ENCODE peak calls at places on chromosomes 5 and 9, in eight cellular contexts. One of them, this sample, is unnamed. For H3K9me3, the result is how much of the 10 kb centered on the place peaks cover.

GRCh38 chr9:133170716-133171115 is 7.0 kb upstream of the GBGT1 start:
- DNase-seq in neuronal stem cell: no peak
- DNase-seq in ovary: no peak
- DNase-seq in HCT116: no peak
- DNase-seq in H9: no peak
- DNase-seq in OCI-LY7: no peak
- DNase-seq in SJSA1: no peak
- DNase-seq in CD4-positive, alpha-beta T cell: no peak
- DNase-seq in this sample: no peak

GRCh38 chr5:150069619-150070276 is 16.6 kb downstream of the CSF1R start:
- DNase-seq in neuronal stem cell: no peak
- DNase-seq in ovary: no peak
- DNase-seq in CD4-positive, alpha-beta T cell: no peak
- DNase-seq in H9: no peak
- DNase-seq in SJSA1: no peak
- DNase-seq in OCI-LY7: no peak
- DNase-seq in HCT116: no peak
- DNase-seq in this sample: peak

GRCh38 chr5:52783226-52783959 is 4.3 kb upstream of the ITGA1 start:
- DNase-seq in SJSA1: peak
- DNase-seq in HCT116: no peak
- DNase-seq in neuronal stem cell: no peak
- DNase-seq in ovary: no peak
- DNase-seq in OCI-LY7: no peak
- DNase-seq in CD4-positive, alpha-beta T cell: no peak
- DNase-seq in H9: no peak
- DNase-seq in this sample: peak

GRCh38 chr9:93686127-93686879 is 109.9 kb downstream of the PHF2 start:
- DNase-seq in neuronal stem cell: no peak
- DNase-seq in HCT116: no peak
- DNase-seq in SJSA1: no peak
- DNase-seq in OCI-LY7: no peak
- DNase-seq in H9: peak
- DNase-seq in CD4-positive, alpha-beta T cell: no peak
- DNase-seq in ovary: no peak
- DNase-seq in this sample: peak

GRCh38 chr5:43409809-43410271 is 2.4 kb downstream of the CCL28 start:
- DNase-seq in H9: no peak
- DNase-seq in SJSA1: no peak
- DNase-seq in ovary: no peak
- DNase-seq in CD4-positive, alpha-beta T cell: no peak
- DNase-seq in HCT116: no peak
- DNase-seq in OCI-LY7: no peak
- DNase-seq in neuronal stem cell: no peak
- DNase-seq in this sample: no peak

GRCh38 chr5:93189707-93190120 is 391.3 kb downstream of the NR2F1-AS1 start:
- DNase-seq in SJSA1: peak
- DNase-seq in OCI-LY7: no peak
- DNase-seq in neuronal stem cell: no peak
- DNase-seq in HCT116: peak
- DNase-seq in H9: no peak
- DNase-seq in ovary: no peak
- DNase-seq in CD4-positive, alpha-beta T cell: no peak
- DNase-seq in this sample: no peak

GRCh38 chr5:99929067-99929805 is 605.9 kb upstream of the FAM174A start:
- DNase-seq in CD4-positive, alpha-beta T cell: no peak
- DNase-seq in H9: no peak
- DNase-seq in HCT116: no peak
- DNase-seq in neuronal stem cell: no peak
- DNase-seq in OCI-LY7: no peak
- DNase-seq in SJSA1: no peak
- DNase-seq in ovary: no peak
- DNase-seq in this sample: no peak

GRCh38 chr9:109452761-109453160 is 45.3 kb downstream of the PTPN3 start:
- DNase-seq in ovary: no peak
- DNase-seq in neuronal stem cell: no peak
- DNase-seq in OCI-LY7: no peak
- DNase-seq in CD4-positive, alpha-beta T cell: no peak
- DNase-seq in HCT116: no peak
- DNase-seq in H9: no peak
- DNase-seq in SJSA1: no peak
- DNase-seq in this sample: no peak

GRCh38 chr9:26682041-26682440 is 210.6 kb downstream of the CAAP1 start:
- DNase-seq in neuronal stem cell: no peak
- DNase-seq in CD4-positive, alpha-beta T cell: no peak
- DNase-seq in OCI-LY7: no peak
- DNase-seq in H9: no peak
- DNase-seq in SJSA1: no peak
- DNase-seq in HCT116: no peak
- DNase-seq in ovary: no peak
- DNase-seq in this sample: no peak

GRCh38 chr5:80246995-80247729 is 8.7 kb downstream of the SERINC5 start:
- DNase-seq in CD4-positive, alpha-beta T cell: peak
- DNase-seq in HCT116: peak
- DNase-seq in OCI-LY7: no peak
- DNase-seq in SJSA1: peak
- DNase-seq in H9: peak
- DNase-seq in ovary: no peak
- DNase-seq in neuronal stem cell: peak
- DNase-seq in this sample: peak

GRCh38 chr9:78985084-78985738 is 586.6 kb upstream of the TLE4 start:
- DNase-seq in H9: no peak
- DNase-seq in SJSA1: no peak
- DNase-seq in OCI-LY7: no peak
- DNase-seq in neuronal stem cell: no peak
- DNase-seq in ovary: no peak
- DNase-seq in HCT116: no peak
- DNase-seq in CD4-positive, alpha-beta T cell: no peak
- DNase-seq in this sample: no peak

GRCh38 chr9:114190563-114190905 is 35.2 kb downstream of the COL27A1 start:
- DNase-seq in H9: no peak
- DNase-seq in neuronal stem cell: no peak
- DNase-seq in OCI-LY7: no peak
- DNase-seq in ovary: no peak
- DNase-seq in CD4-positive, alpha-beta T cell: no peak
- DNase-seq in HCT116: no peak
- DNase-seq in SJSA1: no peak
- DNase-seq in this sample: no peak

GRCh38 chr9:89523948-89524347 is 26.0 kb upstream of the SEMA4D start:
- DNase-seq in CD4-positive, alpha-beta T cell: no peak
- DNase-seq in SJSA1: no peak
- DNase-seq in H9: no peak
- DNase-seq in neuronal stem cell: no peak
- DNase-seq in HCT116: no peak
- DNase-seq in ovary: no peak
- DNase-seq in OCI-LY7: no peak
- DNase-seq in this sample: no peak

GRCh38 chr5:125189451-125190051 is 443.1 kb upstream of the ZNF608 start:
- DNase-seq in neuronal stem cell: no peak
- DNase-seq in H9: no peak
- DNase-seq in OCI-LY7: no peak
- DNase-seq in HCT116: peak
- DNase-seq in ovary: no peak
- DNase-seq in CD4-positive, alpha-beta T cell: no peak
- DNase-seq in SJSA1: no peak
- DNase-seq in this sample: no peak

GRCh38 chr9:7536310-7536939 is 263.2 kb downstream of the DMAC1 start:
- DNase-seq in ovary: no peak
- DNase-seq in neuronal stem cell: peak
- DNase-seq in HCT116: peak
- DNase-seq in SJSA1: no peak
- DNase-seq in H9: peak
- DNase-seq in OCI-LY7: peak
- DNase-seq in CD4-positive, alpha-beta T cell: no peak
- DNase-seq in this sample: peak

GRCh38 chr5:141223112-141223783 is at the start of gene PCDHB14:
- DNase-seq in OCI-LY7: peak
- DNase-seq in H9: peak
- DNase-seq in HCT116: peak
- DNase-seq in SJSA1: no peak
- DNase-seq in neuronal stem cell: peak
- DNase-seq in CD4-positive, alpha-beta T cell: no peak
- DNase-seq in ovary: no peak
- DNase-seq in this sample: no peak
- H3K9me3 ChIP-seq in OCI-LY7: under half
- H3K9me3 ChIP-seq in H9: under half
- H3K9me3 ChIP-seq in HCT116: under half
- H3K9me3 ChIP-seq in SJSA1: under half
- H3K9me3 ChIP-seq in neuronal stem cell: under half
- H3K9me3 ChIP-seq in CD4-positive, alpha-beta T cell: under half
- H3K9me3 ChIP-seq in ovary: under half
- H3K9me3 ChIP-seq in this sample: under half

GRCh38 chr9:131623655-131624330 is 78.5 kb downstream of the PRRT1B start:
- DNase-seq in HCT116: no peak
- DNase-seq in neuronal stem cell: no peak
- DNase-seq in SJSA1: no peak
- DNase-seq in H9: no peak
- DNase-seq in OCI-LY7: no peak
- DNase-seq in ovary: no peak
- DNase-seq in CD4-positive, alpha-beta T cell: no peak
- DNase-seq in this sample: no peak

GRCh38 chr9:131625848-131626670 is 80.7 kb downstream of the PRRT1B start:
- DNase-seq in OCI-LY7: no peak
- DNase-seq in neuronal stem cell: no peak
- DNase-seq in HCT116: no peak
- DNase-seq in ovary: no peak
- DNase-seq in SJSA1: no peak
- DNase-seq in CD4-positive, alpha-beta T cell: no peak
- DNase-seq in H9: no peak
- DNase-seq in this sample: no peak

GRCh38 chr9:131627326-131627845 is 82.1 kb downstream of the PRRT1B start:
- DNase-seq in ovary: no peak
- DNase-seq in HCT116: no peak
- DNase-seq in CD4-positive, alpha-beta T cell: no peak
- DNase-seq in OCI-LY7: no peak
- DNase-seq in neuronal stem cell: no peak
- DNase-seq in SJSA1: no peak
- DNase-seq in H9: no peak
- DNase-seq in this sample: no peak

GRCh38 chr9:131624636-131625241 is 79.4 kb downstream of the PRRT1B start:
- DNase-seq in OCI-LY7: no peak
- DNase-seq in HCT116: no peak
- DNase-seq in CD4-positive, alpha-beta T cell: no peak
- DNase-seq in ovary: no peak
- DNase-seq in SJSA1: peak
- DNase-seq in neuronal stem cell: no peak
- DNase-seq in H9: no peak
- DNase-seq in this sample: no peak

DNA sequence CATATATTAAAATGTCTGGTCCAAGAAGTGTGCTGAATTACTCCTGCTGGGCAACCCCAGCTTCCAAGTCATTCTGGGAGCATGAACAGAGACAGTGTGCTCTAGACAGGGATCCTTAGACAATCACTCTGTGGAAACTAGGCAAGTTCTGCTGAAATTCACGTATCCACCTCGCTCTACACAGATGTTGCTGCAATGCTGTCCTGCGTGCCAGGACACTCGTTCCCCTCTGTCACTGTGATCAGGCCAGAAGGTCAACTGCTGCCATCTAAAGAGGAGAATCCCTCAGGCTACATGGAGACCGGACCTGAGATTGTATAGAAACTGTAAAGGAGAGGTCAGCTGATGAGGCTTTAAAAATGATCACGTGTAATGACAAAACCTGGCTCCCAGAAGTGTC is 80.1 kb downstream of the PRRT1B start:
- DNase-seq in H9: no peak
- DNase-seq in SJSA1: no peak
- DNase-seq in OCI-LY7: no peak
- DNase-seq in ovary: no peak
- DNase-seq in CD4-positive, alpha-beta T cell: no peak
- DNase-seq in neuronal stem cell: no peak
- DNase-seq in HCT116: no peak
- DNase-seq in this sample: no peak
- H3K27ac ChIP-seq in H9: no peak
- H3K27ac ChIP-seq in SJSA1: peak
- H3K27ac ChIP-seq in OCI-LY7: no peak
- H3K27ac ChIP-seq in ovary: no peak
- H3K27ac ChIP-seq in CD4-positive, alpha-beta T cell: no peak
- H3K27ac ChIP-seq in neuronal stem cell: no peak
- H3K27ac ChIP-seq in HCT116: no peak
- H3K27ac ChIP-seq in this sample: no peak

DNA sequence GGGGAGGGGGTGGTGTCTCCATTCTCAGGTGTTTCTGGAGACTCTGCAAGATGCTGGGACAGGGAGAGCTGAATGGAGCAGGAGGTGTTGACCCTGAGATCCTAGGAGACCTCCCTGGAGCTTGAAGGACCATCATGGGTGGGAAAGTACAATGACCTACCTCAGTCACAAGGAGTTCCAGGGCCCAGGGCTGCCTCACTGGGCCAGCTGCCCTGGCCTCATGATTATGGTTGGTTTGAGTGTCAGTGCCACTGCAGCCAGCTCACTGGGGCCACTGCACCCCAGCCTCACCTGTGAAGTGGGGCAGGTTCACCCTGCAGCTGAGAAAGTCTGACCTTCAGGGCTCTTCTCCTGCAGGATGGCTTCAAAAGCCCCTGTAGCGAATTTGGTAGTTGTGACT is 372.5 kb downstream of the IRX2 start:
- DNase-seq in HCT116: no peak
- DNase-seq in H9: no peak
- DNase-seq in neuronal stem cell: no peak
- DNase-seq in CD4-positive, alpha-beta T cell: no peak
- DNase-seq in OCI-LY7: no peak
- DNase-seq in ovary: no peak
- DNase-seq in SJSA1: peak
- DNase-seq in this sample: no peak
- H3K9me3 ChIP-seq in HCT116: under half
- H3K9me3 ChIP-seq in H9: under half
- H3K9me3 ChIP-seq in neuronal stem cell: under half
- H3K9me3 ChIP-seq in CD4-positive, alpha-beta T cell: under half
- H3K9me3 ChIP-seq in OCI-LY7: under half
- H3K9me3 ChIP-seq in ovary: under half
- H3K9me3 ChIP-seq in SJSA1: under half
- H3K9me3 ChIP-seq in this sample: under half

GRCh38 chr9:126341461-126341860 is 14.8 kb downstream of the MVB12B start:
- DNase-seq in ovary: no peak
- DNase-seq in CD4-positive, alpha-beta T cell: no peak
- DNase-seq in H9: no peak
- DNase-seq in HCT116: no peak
- DNase-seq in SJSA1: no peak
- DNase-seq in neuronal stem cell: no peak
- DNase-seq in OCI-LY7: no peak
- DNase-seq in this sample: no peak

GRCh38 chr9:126347093-126347492 is 20.5 kb downstream of the MVB12B start:
- DNase-seq in CD4-positive, alpha-beta T cell: no peak
- DNase-seq in OCI-LY7: no peak
- DNase-seq in neuronal stem cell: no peak
- DNase-seq in H9: no peak
- DNase-seq in SJSA1: no peak
- DNase-seq in HCT116: no peak
- DNase-seq in ovary: no peak
- DNase-seq in this sample: no peak

GRCh38 chr9:126342621-126343031 is 16.0 kb downstream of the MVB12B start:
- DNase-seq in SJSA1: no peak
- DNase-seq in HCT116: no peak
- DNase-seq in OCI-LY7: no peak
- DNase-seq in H9: no peak
- DNase-seq in ovary: no peak
- DNase-seq in CD4-positive, alpha-beta T cell: no peak
- DNase-seq in neuronal stem cell: no peak
- DNase-seq in this sample: no peak

GRCh38 chr9:126346031-126346430 is 19.4 kb downstream of the MVB12B start:
- DNase-seq in OCI-LY7: no peak
- DNase-seq in SJSA1: no peak
- DNase-seq in H9: no peak
- DNase-seq in CD4-positive, alpha-beta T cell: no peak
- DNase-seq in neuronal stem cell: no peak
- DNase-seq in HCT116: no peak
- DNase-seq in ovary: no peak
- DNase-seq in this sample: no peak

GRCh38 chr9:126343271-126343700 is 16.7 kb downstream of the MVB12B start:
- DNase-seq in OCI-LY7: no peak
- DNase-seq in HCT116: no peak
- DNase-seq in neuronal stem cell: no peak
- DNase-seq in ovary: no peak
- DNase-seq in H9: no peak
- DNase-seq in SJSA1: no peak
- DNase-seq in CD4-positive, alpha-beta T cell: no peak
- DNase-seq in this sample: no peak
- H3K27ac ChIP-seq in OCI-LY7: no peak
- H3K27ac ChIP-seq in HCT116: no peak
- H3K27ac ChIP-seq in neuronal stem cell: no peak
- H3K27ac ChIP-seq in ovary: no peak
- H3K27ac ChIP-seq in H9: no peak
- H3K27ac ChIP-seq in SJSA1: no peak
- H3K27ac ChIP-seq in CD4-positive, alpha-beta T cell: no peak
- H3K27ac ChIP-seq in this sample: no peak